ENCODE peak calls at places on chromosomes 16 and 17, in ten cellular contexts. W, B, X, O, V, P, U, A, S and H are unnamed samples.

GRCh38 chr17:77320046-77320445 is 179.3 kb downstream of the SEC14L1 start:
- DNase-seq in X (peak), U (no peak), P (peak), V (peak), W (no peak), S (no peak), A (no peak), B (no peak), O (no peak), H (peak)

GRCh38 chr16:78504391-78504945 is 405.0 kb downstream of the WWOX start:
- DNase-seq in W (no peak), U (no peak), X (no peak), A (no peak), V (no peak), O (no peak), B (no peak), S (no peak), P (peak), H (no peak)

GRCh38 chr17:81871387-81872120 is 417 bp upstream of the ARHGDIA start:
- DNase-seq in B (peak), A (peak), P (peak), O (peak), U (peak), X (peak), W (peak), S (peak), V (peak), H (peak)

GRCh38 chr16:2019919-2020831 is 590 bp downstream of the NPW start:
- DNase-seq in X (no peak), S (no peak), A (no peak), W (no peak), U (no peak), O (no peak), B (no peak), P (peak), V (no peak), H (no peak)

GRCh38 chr17:78753316-78754250 is 28.5 kb downstream of the CYTH1 start:
- DNase-seq in B (no peak), W (no peak), U (no peak), A (no peak), V (no peak), X (no peak), S (no peak), P (no peak), O (peak), H (no peak)

GRCh38 chr17:2689411-2690164 is 22.0 kb downstream of the CLUH start:
- DNase-seq in O (no peak), P (peak), X (no peak), W (peak), S (no peak), B (no peak), A (no peak), V (no peak), U (peak), H (no peak)

GRCh38 chr16:67936124-67936875 is at the start of gene PSMB10:
- DNase-seq in W (peak), S (peak), B (no peak), U (peak), P (peak), V (peak), O (peak), X (peak), A (no peak), H (peak)

GRCh38 chr17:49459401-49459984 is 35.6 kb upstream of the NGFR start:
- DNase-seq in S (no peak), U (no peak), P (no peak), X (no peak), V (no peak), W (no peak), B (no peak), O (no peak), A (no peak), H (no peak)

GRCh38 chr16:12471383-12471782 is 332.3 kb downstream of the CPPED1 start:
- DNase-seq in O (no peak), A (no peak), U (no peak), S (no peak), W (no peak), B (no peak), P (no peak), X (no peak), V (no peak), H (no peak)

GRCh38 chr17:70808596-70808995 is 639.3 kb downstream of the KCNJ2 start:
- DNase-seq in A (no peak), W (no peak), B (no peak), U (no peak), O (no peak), S (no peak), X (no peak), P (no peak), V (no peak), H (no peak)